ENCODE peak calls at places on chromosome 15, in seven cellular contexts. G is mammary epithelial cell, X is fibroblast of pulmonary artery, T is progenitor cell of endocrine pancreas, O is psoas muscle, Y is GF-D8, M is D341Med. V is an unnamed sample.
A peak's percentile ranks its signal among the peaks of the same experiment; 100 is the strongest.

GRCh38 chr15:62994975-62995730 is 47.4 kb upstream of the TPM1 start:
- DNase-seq in M (no peak), X (no peak), O (no peak), T (no peak), G (peak; percentile 41), Y (no peak), V (no peak)

GRCh38 chr15:43511012-43511885 is 6.2 kb upstream of the MAP1A start:
- DNase-seq in G (no peak), T (no peak), Y (no peak), O (no peak), X (peak; percentile 22), M (no peak), V (peak; percentile 1)

GRCh38 chr15:98787936-98788757 is 139.8 kb downstream of the IGF1R start:
- DNase-seq in G (no peak), X (no peak), O (no peak), T (no peak), M (no peak), Y (no peak), V (no peak)

GRCh38 chr15:80870893-80871292 is 91.7 kb downstream of the CEMIP start:
- DNase-seq in M (no peak), G (no peak), T (no peak), O (no peak), Y (no peak), X (peak; percentile 37), V (no peak)

GRCh38 chr15:48191574-48192225 is at the start of gene CTXN2:
- DNase-seq in O (no peak), M (no peak), X (no peak), G (no peak), T (no peak), Y (no peak), V (no peak)

GRCh38 chr15:73777741-73778140 is 24.6 kb upstream of the INSYN1 start:
- DNase-seq in Y (no peak), G (peak; percentile 87), X (no peak), M (no peak), T (no peak), O (no peak), V (no peak)

GRCh38 chr15:51861557-51862350 is 32.3 kb downstream of the TMOD3 start:
- DNase-seq in O (no peak), M (no peak), T (no peak), G (no peak), Y (no peak), X (no peak), V (no peak)

GRCh38 chr15:97235285-97235985 is 725.1 kb upstream of the ARRDC4 start:
- DNase-seq in M (peak; percentile 63), G (peak; percentile 35), X (peak; percentile 70), O (no peak), Y (no peak), T (peak; percentile 50), V (no peak)

GRCh38 chr15:77568014-77568959 is 64.4 kb downstream of the LINGO1 start:
- DNase-seq in T (no peak), O (no peak), Y (no peak), M (no peak), G (no peak), X (no peak), V (no peak)

GRCh38 chr15:62833671-62834070 is 208.9 kb upstream of the TPM1 start:
- DNase-seq in M (no peak), X (no peak), G (no peak), Y (no peak), O (no peak), T (no peak), V (no peak)

GRCh38 chr15:50840520-50840919 is 68.0 kb upstream of the AP4E1 start:
- DNase-seq in M (no peak), G (no peak), T (no peak), X (no peak), Y (no peak), O (no peak), V (no peak)

GRCh38 chr15:35281515-35281914 is 196.4 kb upstream of the NANOGP8 start:
- DNase-seq in X (peak; percentile 9), M (no peak), O (no peak), T (no peak), Y (no peak), G (peak; percentile 46), V (no peak)

GRCh38 chr15:90873998-90874605 is 5.7 kb downstream of the FURIN start:
- DNase-seq in T (peak; percentile 77), Y (peak; percentile 24), X (no peak), G (no peak), O (no peak), M (no peak), V (no peak)

GRCh38 chr15:90903733-90904536 is 833 bp downstream of the MAN2A2 start:
- DNase-seq in M (no peak), T (no peak), O (no peak), Y (no peak), X (no peak), G (no peak), V (no peak)